ENCODE peak calls at places on chromosomes 3 and 15, in four cellular contexts. E is uterus, X is WERI-Rb-1, N is kidney. Q is an unnamed sample.
A peak's percentile ranks its signal among the peaks of the same experiment; 100 is the strongest.

GRCh38 chr3:126313580-126314304 is 43.5 kb downstream of the KLF15 start:
- DNase-seq in N (peak; percentile 43), E (no peak), X (no peak), Q (no peak)

GRCh38 chr15:66327736-66328135 is 28.7 kb downstream of the TIPIN start:
- DNase-seq in E (no peak), N (no peak), X (no peak), Q (no peak)

GRCh38 chr3:120641696-120642246 is 40.3 kb downstream of the HGD start:
- DNase-seq in E (no peak), X (no peak), N (no peak), Q (no peak)

GRCh38 chr15:76185716-76186115 is 125.6 kb downstream of the ETFA start:
- DNase-seq in N (no peak), X (peak; percentile 67), E (no peak), Q (no peak)

GRCh38 chr15:78840661-78841060 is 29.4 kb upstream of the ADAMTS7 start:
- DNase-seq in N (peak; percentile 50), E (no peak), X (no peak), Q (no peak)

GRCh38 chr3:126064627-126065258 is 19.2 kb downstream of the SLC41A3 start:
- DNase-seq in E (no peak), N (no peak), X (no peak), Q (no peak)

GRCh38 chr15:56249080-56249479 is 5.4 kb upstream of the RFX7 start:
- DNase-seq in E (no peak), X (peak; percentile 23), N (no peak), Q (no peak)

GRCh38 chr3:135966349-135966695 is 794 bp downstream of the PPP2R3A start:
- DNase-seq in X (peak; percentile 29), E (no peak), N (no peak), Q (no peak)

GRCh38 chr3:156825795-156826143 is 384 bp upstream of the LEKR1 start:
- DNase-seq in N (no peak), E (no peak), X (no peak), Q (no peak)

GRCh38 chr15:94532226-94532625 is 300.9 kb downstream of the MCTP2 start:
- DNase-seq in N (no peak), X (no peak), E (no peak), Q (no peak)

GRCh38 chr15:69017978-69018377 is 3.5 kb downstream of the NOX5 start:
- DNase-seq in E (no peak), X (no peak), N (no peak), Q (no peak)

GRCh38 chr3:56787784-56788256 is 13.9 kb downstream of the ARHGEF3 start:
- DNase-seq in N (no peak), X (no peak), E (no peak), Q (no peak)

GRCh38 chr3:106423321-106424225 is 554.8 kb upstream of the CBLB start:
- DNase-seq in E (no peak), N (no peak), X (no peak), Q (no peak)

GRCh38 chr3:16179771-16180736 is 5.6 kb downstream of the GALNT15 start:
- DNase-seq in N (no peak), E (no peak), X (no peak), Q (no peak)

GRCh38 chr15:27686376-27686775 is 412.7 kb downstream of the OCA2 start:
- DNase-seq in E (no peak), N (no peak), X (no peak), Q (no peak)

GRCh38 chr3:65030847-65031463 is 343.2 kb upstream of the ADAMTS9 start:
- DNase-seq in N (no peak), X (no peak), E (no peak), Q (no peak)

GRCh38 chr15:83305696-83306291 is 21.3 kb upstream of the BNC1 start:
- DNase-seq in E (no peak), N (no peak), X (peak; percentile 68), Q (no peak)

GRCh38 chr3:168984872-168985271 is 678.6 kb downstream of the MECOM start:
- DNase-seq in N (no peak), X (no peak), E (no peak), Q (no peak)

GRCh38 chr3:72836923-72837322 is 11.3 kb downstream of the SHQ1 start:
- DNase-seq in E (peak; percentile 29), X (no peak), N (no peak), Q (no peak)

GRCh38 chr3:117844676-117845075 is 1135.1 kb downstream of the TUSC7 start:
- DNase-seq in E (no peak), N (no peak), X (no peak), Q (no peak)

GRCh38 chr3:119279101-119279554 is 15.1 kb upstream of the ARHGAP31 start:
- DNase-seq in E (peak; percentile 28), X (no peak), N (no peak), Q (no peak)

GRCh38 chr3:104385421-104385820 is 981.3 kb upstream of the ALCAM start:
- DNase-seq in X (no peak), E (no peak), N (no peak), Q (no peak)

GRCh38 chr3:110625126-110625798 is 446.4 kb upstream of the NECTIN3 start:
- DNase-seq in N (no peak), X (no peak), E (no peak), Q (no peak)

GRCh38 chr3:54882114-54882833 is 45.6 kb downstream of the LRTM1 start:
- DNase-seq in X (no peak), E (no peak), N (no peak), Q (no peak)

GRCh38 chr3:57079221-57079831 is 18.9 kb downstream of the SPATA12 start:
- DNase-seq in X (peak; percentile 62), N (peak; percentile 85), E (peak; percentile 51), Q (no peak)

GRCh38 chr3:106611841-106612240 is 743.0 kb upstream of the CBLB start:
- DNase-seq in E (no peak), X (no peak), N (no peak), Q (no peak)

GRCh38 chr3:71874618-71875017 is 89.7 kb upstream of the PROK2 start:
- DNase-seq in E (no peak), X (no peak), N (no peak), Q (no peak)

GRCh38 chr15:70149667-70150404 is 52.1 kb upstream of the TLE3 start:
- DNase-seq in X (no peak), N (no peak), E (no peak), Q (no peak)

GRCh38 chr3:157373783-157374182 is 62.9 kb upstream of the PTX3 start:
- DNase-seq in X (no peak), E (no peak), N (no peak), Q (no peak)

GRCh38 chr3:139561959-139562676 is 22.6 kb upstream of the RBP1 start:
- DNase-seq in E (no peak), N (no peak), X (peak; percentile 77), Q (no peak)

GRCh38 chr3:139559541-139559940 is 20.0 kb upstream of the RBP1 start:
- DNase-seq in N (no peak), E (no peak), X (no peak), Q (no peak)

GRCh38 chr3:139561428-139561827 is 21.9 kb upstream of the RBP1 start:
- DNase-seq in E (no peak), X (no peak), N (no peak), Q (no peak)

GRCh38 chr3:139558351-139559170 is 19.0 kb upstream of the RBP1 start:
- DNase-seq in N (no peak), E (no peak), X (no peak), Q (no peak)

DNA sequence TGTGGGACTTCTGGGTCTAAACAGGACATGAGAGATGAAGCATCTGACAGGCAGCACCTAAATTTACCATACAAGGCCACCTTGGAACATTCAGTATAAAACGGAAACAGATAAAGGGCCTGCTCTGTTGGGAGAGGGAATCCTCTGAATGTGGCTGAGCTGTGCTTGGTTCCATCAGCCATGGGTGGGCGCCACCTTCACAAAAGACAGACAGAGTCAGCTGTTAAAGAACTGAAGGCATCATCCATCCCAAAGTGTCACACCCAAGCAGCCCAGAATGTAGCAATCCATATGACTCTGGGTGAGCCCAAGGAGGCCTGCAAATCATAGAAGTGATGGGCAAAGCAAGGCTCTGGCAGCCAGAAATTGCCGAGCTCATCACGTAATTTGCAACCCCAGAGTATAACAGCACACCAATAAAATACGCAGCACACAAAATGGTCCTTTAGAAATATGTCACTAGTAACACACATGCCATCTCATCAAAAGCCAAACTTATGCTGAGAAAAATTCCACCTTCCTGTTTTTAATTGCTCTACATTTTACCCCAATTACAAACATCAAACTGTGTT is 24.8 kb upstream of the RBP1 start:
- DNase-seq in X (peak; percentile 59), E (no peak), N (no peak), Q (no peak)
- TF ChIP-seq CTCF in X (peak; percentile 86), E (no peak), N (peak; percentile 35), Q (no peak)

GRCh38 chr3:12710062-12710461 is 46.1 kb upstream of the RAF1 start:
- DNase-seq in X (no peak), E (no peak), N (no peak), Q (no peak)
- H3K36me3 ChIP-seq in X (no peaks in the 10 kb centered on the region), E (no peaks in the 10 kb centered on the region), N (no peaks in the 10 kb centered on the region), Q (no peaks in the 10 kb centered on the region)

GRCh38 chr15:40691737-40692136 is 3.2 kb upstream of the RAD51 start:
- DNase-seq in N (no peak), E (no peak), X (no peak), Q (no peak)

GRCh38 chr15:40694706-40695468 is at the start of gene RAD51:
- DNase-seq in N (peak; percentile 97), E (peak; percentile 93), X (peak; percentile 94), Q (peak; percentile 85)

GRCh38 chr15:40696228-40696627 is 1.3 kb downstream of the RAD51 start:
- DNase-seq in N (no peak), E (no peak), X (no peak), Q (no peak)

GRCh38 chr15:40695469-40695910 is 516 bp downstream of the RAD51 start:
- DNase-seq in X (no peak), N (peak; percentile 80), E (no peak), Q (no peak)

GRCh38 chr15:40693904-40694705 is 869 bp upstream of the RAD51 start:
- DNase-seq in X (peak; percentile 14), N (no peak), E (no peak), Q (no peak)
- TF ChIP-seq CTCF in X (no peak), N (peak; percentile 9), E (no peak), Q (no peak)

GRCh38 chr15:63694184-63694583 is 97.0 kb downstream of the FBXL22 start:
- DNase-seq in N (no peak), X (no peak), E (no peak), Q (no peak)
- H3K36me3 ChIP-seq in N (peaks cover 22% of the 10 kb centered on the region), X (peaks cover 66% of the 10 kb centered on the region), E (no peaks in the 10 kb centered on the region), Q (peaks cover 75% of the 10 kb centered on the region)

DNA sequence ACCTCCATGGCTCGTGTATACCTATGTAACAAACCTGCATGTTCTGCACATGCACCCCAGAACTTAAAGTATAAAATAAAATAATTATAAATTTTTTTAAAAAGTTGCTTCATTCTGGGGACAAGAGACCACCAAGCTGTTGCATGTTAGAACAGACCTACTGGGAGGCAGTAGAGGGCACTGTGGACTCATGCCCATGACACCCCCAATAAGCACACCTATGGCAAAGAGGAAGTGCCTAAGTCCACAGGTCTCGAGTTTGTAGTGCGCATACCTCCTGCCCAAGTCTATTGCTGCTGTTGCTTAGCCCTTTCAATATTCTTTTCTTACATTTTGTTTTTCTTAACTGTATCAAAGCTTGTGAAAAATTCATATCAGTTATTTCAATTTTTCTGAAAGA is 267.9 kb upstream of the THBS1 start:
- DNase-seq in N (no peak), E (no peak), X (peak; percentile 9), Q (no peak)
- TF ChIP-seq CTCF in N (no peak), E (no peak), X (peak; percentile 22), Q (peak; percentile 44)

DNA sequence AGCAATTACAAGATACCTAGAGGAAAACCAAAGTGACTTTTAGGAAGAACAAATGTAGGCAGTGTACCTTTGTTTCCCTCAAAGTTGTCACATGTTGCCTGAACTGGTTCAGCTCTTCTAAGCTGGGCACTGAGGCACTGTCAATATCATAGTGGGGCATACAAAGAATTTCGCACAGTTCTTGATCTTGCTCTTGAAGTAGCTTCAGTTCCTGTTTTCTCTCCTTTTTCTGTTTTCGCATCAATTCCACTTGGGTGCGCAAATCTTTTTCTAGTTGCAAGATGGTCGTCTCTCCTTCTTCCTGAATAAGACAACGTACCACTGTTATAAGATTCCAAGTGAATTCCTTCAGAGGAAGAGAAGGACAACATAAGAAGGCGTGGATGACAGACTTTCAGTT is 12.7 kb downstream of the PRC1 start:
- DNase-seq in E (no peak), N (no peak), X (no peak), Q (no peak)
- H3K36me3 ChIP-seq in E (no peaks in the 10 kb centered on the region), N (no peaks in the 10 kb centered on the region), X (peaks cover 85% of the 10 kb centered on the region), Q (no peaks in the 10 kb centered on the region)